ENCODE peak calls at places on chromosomes 4 and X, in five cellular contexts. H is body of pancreas, L is kidney epithelial cell, S is K562, Z is tibial artery. U is an unnamed sample.
A peak's percentile ranks its signal among the peaks of the same experiment; 100 is the strongest.

GRCh38 chr4:14234330-14234729 is 606.8 kb upstream of the BOD1L1 start:
- DNase-seq in H (no peak), L (no peak), S (no peak), Z (no peak), U (no peak)

GRCh38 chrX:124042042-124042441 is 80.5 kb downstream of the STAG2 start:
- DNase-seq in H (no peak), L (no peak), S (no peak), Z (no peak), U (no peak)

GRCh38 chrX:12954981-12955380 is 19.9 kb upstream of the TMSB4X start:
- DNase-seq in H (no peak), L (no peak), S (no peak), Z (no peak), U (no peak)

GRCh38 chrX:77276742-77277141 is 170.4 kb upstream of the FGF16 start:
- DNase-seq in H (no peak), L (no peak), S (no peak), Z (no peak), U (no peak)

GRCh38 chrX:110412971-110413726 is 54.5 kb downstream of the RTL9 start:
- DNase-seq in H (peak; percentile 66), L (no peak), S (peak; percentile 83), Z (peak; percentile 70), U (peak; percentile 61)

GRCh38 chr4:159778298-159778697 is 675.4 kb downstream of the RAPGEF2 start:
- DNase-seq in H (no peak), L (no peak), S (no peak), Z (no peak), U (no peak)

GRCh38 chr4:153222790-153223417 is 18.7 kb downstream of the TRIM2 start:
- DNase-seq in H (peak; percentile 37), L (no peak), S (no peak), Z (peak; percentile 79), U (peak; percentile 70)

GRCh38 chr4:40594261-40595178 is 35.1 kb downstream of the RBM47 start:
- DNase-seq in H (no peak), L (no peak), S (no peak), Z (no peak), U (no peak)

GRCh38 chr4:86967798-86968197 is 33.0 kb downstream of the AFF1 start:
- DNase-seq in H (no peak), L (no peak), S (no peak), Z (no peak), U (no peak)

GRCh38 chr4:151276787-151277557 is at the start of gene PRSS48:
- DNase-seq in H (peak; percentile 59), L (no peak), S (peak; percentile 67), Z (peak; percentile 73), U (peak; percentile 53)

GRCh38 chrX:33741807-33742206 is 390.3 kb downstream of the FAM47A start:
- DNase-seq in H (no peak), L (no peak), S (no peak), Z (no peak), U (no peak)

GRCh38 chrX:13651150-13651549 is 1.8 kb upstream of the TCEANC start:
- DNase-seq in H (no peak), L (no peak), S (no peak), Z (no peak), U (no peak)

GRCh38 chrX:283115-283845 is 2.1 kb downstream of the PLCXD1 start:
- DNase-seq in H (peak; percentile 93), L (peak; percentile 70), S (peak; percentile 77), Z (peak; percentile 92), U (peak; percentile 97)

GRCh38 chr4:120720354-120720753 is 202.2 kb downstream of the PRDM5 start:
- DNase-seq in H (no peak), L (no peak), S (no peak), Z (no peak), U (no peak)

GRCh38 chr4:120716346-120716745 is 206.2 kb downstream of the PRDM5 start:
- DNase-seq in H (no peak), L (no peak), S (no peak), Z (no peak), U (no peak)

GRCh38 chr4:120723105-120723504 is 199.4 kb downstream of the PRDM5 start:
- DNase-seq in H (no peak), L (no peak), S (no peak), Z (no peak), U (no peak)

GRCh38 chr4:120722655-120723054 is 199.9 kb downstream of the PRDM5 start:
- DNase-seq in H (no peak), L (no peak), S (no peak), Z (no peak), U (no peak)

GRCh38 chr4:120718979-120719566 is 203.5 kb downstream of the PRDM5 start:
- DNase-seq in H (no peak), L (no peak), S (no peak), Z (no peak), U (peak; percentile 8)
- TF ChIP-seq CTCF in H (no peak), L (peak; percentile 79), S (no peak), Z (peak; percentile 20), U (peak; percentile 29)

GRCh38 chr4:168863719-168864632 is 146.1 kb downstream of the CBR4 start:
- DNase-seq in H (no peak), L (no peak), S (no peak), Z (no peak), U (no peak)

GRCh38 chr4:168867128-168867527 is 142.9 kb downstream of the CBR4 start:
- DNase-seq in H (no peak), L (no peak), S (no peak), Z (no peak), U (no peak)

GRCh38 chr4:168865854-168866253 is 144.2 kb downstream of the CBR4 start:
- DNase-seq in H (no peak), L (no peak), S (no peak), Z (no peak), U (no peak)

GRCh38 chr4:168866635-168867034 is 143.4 kb downstream of the CBR4 start:
- DNase-seq in H (no peak), L (no peak), S (no peak), Z (no peak), U (no peak)

GRCh38 chr4:168864831-168865541 is 145.1 kb downstream of the CBR4 start:
- DNase-seq in H (no peak), L (no peak), S (no peak), Z (no peak), U (no peak)
- TF ChIP-seq CTCF in H (no peak), L (peak; percentile 19), S (no peak), Z (no peak), U (no peak)

GRCh38 chr4:98150092-98150761 is 7.0 kb upstream of the STPG2 start:
- DNase-seq in H (no peak), L (no peak), S (no peak), Z (no peak), U (no peak)
- TF ChIP-seq CTCF in H (no peak), L (no peak), S (no peak), Z (no peak), U (no peak)

GRCh38 chr4:178028481-178028880 is 586.2 kb upstream of the AGA start:
- DNase-seq in H (no peak), L (no peak), S (no peak), Z (no peak), U (no peak)
- TF ChIP-seq CTCF in H (no peak), L (no peak), S (no peak), Z (no peak), U (no peak)

GRCh38 chr4:64721106-64721505 is 311.9 kb upstream of the TECRL start:
- DNase-seq in H (no peak), L (no peak), S (no peak), Z (no peak), U (no peak)
- TF ChIP-seq CTCF in H (no peak), L (no peak), S (no peak), Z (no peak), U (no peak)

DNA sequence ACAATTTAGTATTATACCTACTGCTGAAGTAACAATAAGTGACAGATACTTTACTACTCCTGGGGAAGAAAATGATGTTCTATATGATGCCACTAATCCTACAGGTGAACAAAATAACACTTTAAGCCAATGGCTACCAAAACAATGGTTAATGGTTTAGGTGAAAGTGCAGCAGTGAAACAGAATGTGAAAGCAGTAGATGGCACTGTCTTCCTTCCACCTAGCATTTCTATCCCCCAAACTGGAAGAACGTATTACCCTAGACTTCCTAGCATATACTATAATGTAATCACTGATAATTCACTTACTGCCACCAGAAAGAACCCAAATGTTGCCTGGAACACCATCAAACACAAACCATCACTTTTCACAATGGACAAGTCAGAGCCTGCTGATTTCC is 18.9 kb upstream of the CABS1 start:
- DNase-seq in H (no peak), L (no peak), S (no peak), Z (no peak), U (no peak)
- TF ChIP-seq CTCF in H (no peak), L (no peak), S (no peak), Z (no peak), U (peak; percentile 20)

GRCh38 chr4:142284402-142285221 is 561.5 kb downstream of the INPP4B start:
- DNase-seq in H (no peak), L (no peak), S (no peak), Z (no peak), U (no peak)

GRCh38 chr4:142281999-142282398 is 564.1 kb downstream of the INPP4B start:
- DNase-seq in H (no peak), L (no peak), S (no peak), Z (no peak), U (no peak)

GRCh38 chr4:142285222-142285583 is 560.9 kb downstream of the INPP4B start:
- DNase-seq in H (no peak), L (no peak), S (no peak), Z (no peak), U (no peak)

GRCh38 chr4:142278663-142279062 is 567.4 kb downstream of the INPP4B start:
- DNase-seq in H (no peak), L (peak; percentile 48), S (no peak), Z (no peak), U (no peak)

DNA sequence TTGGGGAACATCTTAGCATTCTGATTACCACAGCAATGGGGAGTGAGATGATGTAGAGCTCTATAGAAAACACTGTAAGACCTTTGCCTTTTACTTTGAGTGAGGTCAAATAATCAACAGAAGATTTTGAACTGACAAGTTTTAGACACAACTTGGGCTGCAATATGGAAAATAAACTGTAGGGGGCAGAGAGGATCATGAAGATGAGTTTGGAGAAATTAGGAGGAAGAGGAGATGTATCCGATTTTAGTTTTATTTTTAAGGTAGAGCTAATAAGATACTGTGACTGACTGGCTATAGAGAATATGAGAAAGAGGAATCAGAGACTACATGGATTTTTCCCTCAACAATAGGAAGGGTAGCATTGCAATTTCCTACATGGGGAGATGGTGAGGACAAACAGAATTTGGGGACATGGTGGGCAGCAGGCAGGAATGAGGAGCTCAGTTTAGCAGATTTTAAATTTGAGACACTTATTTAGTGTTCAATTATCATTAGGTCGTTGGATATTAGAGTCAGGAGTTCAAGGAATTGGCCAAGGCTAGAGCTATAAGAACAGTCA is 563.1 kb downstream of the INPP4B start:
- DNase-seq in H (peak; percentile 12), L (no peak), S (no peak), Z (no peak), U (no peak)
- TF ChIP-seq CTCF in H (peak; percentile 11), L (no peak), S (no peak), Z (peak; percentile 26), U (no peak)